ENCODE peak calls at places on chromosomes 7 and 10, in six cellular contexts. C is fibroblast of the aortic adventitia; K is stimulated activated CD4-positive, alpha-beta T cell treated with anti-CD3 and anti-CD28 coated beads, Interleukin-12 subunit alpha, Interleukin-12 subunit beta, amount 100 ng/mL, for 4 hours; R is nephron progenitor cell; V is Peyer's patch; X is RPMI7951. I is an unnamed sample.

GRCh38 chr10:89589091-89589725 is 53.8 kb upstream of the SLC16A12 start:
- DNase-seq in K (no peak), V (no peak), R (no peak), X (peak), C (no peak), I (no peak)

GRCh38 chr10:103197177-103197576 is 4.1 kb upstream of the NT5C2 start:
- DNase-seq in K (no peak), R (no peak), C (peak), V (peak), X (peak), I (no peak)

GRCh38 chr7:131623154-131623553 is 66.7 kb upstream of the PODXL start:
- DNase-seq in V (peak), R (no peak), X (peak), C (no peak), K (no peak), I (no peak)

GRCh38 chr10:47031953-47032465 is 120.8 kb downstream of the PTPN20 start:
- DNase-seq in R (no peak), V (no peak), X (no peak), C (peak), K (no peak), I (no peak)

GRCh38 chr10:94129393-94130130 is 135.8 kb downstream of the PLCE1 start:
- DNase-seq in R (no peak), K (no peak), V (no peak), C (peak), X (no peak), I (no peak)

GRCh38 chr7:80885774-80886173 is 33.1 kb downstream of the SEMA3C start:
- DNase-seq in V (no peak), X (no peak), R (no peak), K (no peak), C (no peak), I (no peak)

GRCh38 chr10:14673189-14673947 is 101.3 kb downstream of the FAM107B start:
- DNase-seq in R (no peak), V (no peak), C (peak), X (peak), K (no peak), I (no peak)

GRCh38 chr7:142720140-142720773 is 29.0 kb upstream of the PRSS1 start:
- DNase-seq in R (no peak), V (no peak), X (no peak), K (no peak), C (no peak), I (no peak)

GRCh38 chr10:80702143-80702542 is 164.4 kb downstream of the SH2D4B start:
- DNase-seq in K (no peak), C (no peak), X (no peak), R (no peak), V (no peak), I (no peak)

GRCh38 chr10:79070091-79070610 is 1.4 kb downstream of the ZMIZ1 start:
- DNase-seq in C (peak), R (peak), X (no peak), V (peak), K (no peak), I (no peak)

GRCh38 chr10:132422169-132422691 is 25.2 kb downstream of the PWWP2B start:
- DNase-seq in K (no peak), R (no peak), V (peak), X (no peak), C (no peak), I (peak)

GRCh38 chr10:49164587-49165188 is 23.5 kb downstream of the TMEM273 start:
- DNase-seq in K (no peak), V (no peak), X (no peak), C (peak), R (peak), I (peak)

GRCh38 chr10:17006631-17007161 is 122.9 kb downstream of the CUBN start:
- DNase-seq in R (no peak), K (no peak), X (peak), C (no peak), V (no peak), I (no peak)

GRCh38 chr7:149552778-149553177 is 55.2 kb upstream of the ZNF746 start:
- DNase-seq in X (no peak), V (no peak), R (no peak), C (no peak), K (no peak), I (no peak)

GRCh38 chr10:32376780-32377179 is 29.8 kb upstream of the EPC1 start:
- DNase-seq in R (no peak), K (no peak), C (peak), X (no peak), V (no peak), I (no peak)

GRCh38 chr7:17626215-17626614 is 314.1 kb downstream of the SNX13 start:
- DNase-seq in V (no peak), X (no peak), R (no peak), K (no peak), C (no peak), I (no peak)

GRCh38 chr7:109967401-109967800 is 1123.5 kb upstream of the LRRN3 start:
- DNase-seq in R (no peak), C (no peak), K (no peak), X (no peak), V (no peak), I (no peak)

GRCh38 chr7:100171087-100171681 is 2.8 kb upstream of the GAL3ST4 start:
- DNase-seq in C (no peak), V (no peak), R (peak), K (no peak), X (no peak), I (peak)

GRCh38 chr10:113576853-113577252 is 24.0 kb downstream of the HABP2 start:
- DNase-seq in V (no peak), K (no peak), X (peak), R (peak), C (peak), I (no peak)

GRCh38 chr7:25900245-25900644 is 251.8 kb upstream of the NFE2L3 start:
- DNase-seq in V (no peak), R (no peak), X (no peak), C (no peak), K (no peak), I (no peak)

GRCh38 chr7:149720372-149721083 is 52.9 kb downstream of the ZNF467 start:
- DNase-seq in K (no peak), R (peak), X (peak), C (no peak), V (no peak), I (no peak)

I was measured in naive B cell.